ENCODE peak calls at places on chromosomes 11 and 22, in four cellular contexts. Y is HCT116, K is HepG2, N is K562. F is an unnamed sample.

GRCh38 chr22:26550498-26551033 is 38.3 kb upstream of the TFIP11 start:
- DNase-seq in Y (no peak), K (peak), N (no peak), F (no peak)

GRCh38 chr11:38182126-38182907 is 1584.3 kb upstream of the RAG2 start:
- DNase-seq in Y (no peak), K (peak), N (no peak), F (no peak)

GRCh38 chr11:105357146-105357545 is 217.6 kb upstream of the CARD18 start:
- DNase-seq in Y (no peak), K (no peak), N (no peak), F (no peak)

GRCh38 chr11:86596861-86597632 is 75.4 kb downstream of the ME3 start:
- DNase-seq in Y (no peak), K (no peak), N (no peak), F (no peak)

GRCh38 chr11:102730036-102730815 is 5.5 kb upstream of the MMP8 start:
- DNase-seq in Y (no peak), K (no peak), N (no peak), F (no peak)

GRCh38 chr11:1153951-1154487 is 3.7 kb upstream of the MUC5AC start:
- DNase-seq in Y (peak), K (peak), N (peak), F (peak)

GRCh38 chr11:82225930-82226329 is 507.7 kb downstream of the FAM181B start:
- DNase-seq in Y (no peak), K (no peak), N (no peak), F (no peak)

GRCh38 chr11:10323793-10324170 is 18.9 kb downstream of the ADM start:
- DNase-seq in Y (no peak), K (no peak), N (no peak), F (no peak)

GRCh38 chr11:289145-289705 is 299 bp downstream of the PGGHG start:
- DNase-seq in Y (no peak), K (no peak), N (no peak), F (no peak)

GRCh38 chr22:43889366-43890253 is 2.2 kb downstream of the PNPLA5 start:
- DNase-seq in Y (no peak), K (no peak), N (no peak), F (no peak)

GRCh38 chr11:64898076-64898445 is 18.9 kb downstream of the ATG2A start:
- DNase-seq in Y (no peak), K (no peak), N (no peak), F (no peak)

GRCh38 chr11:64898541-64898940 is 18.5 kb downstream of the ATG2A start:
- DNase-seq in Y (no peak), K (no peak), N (no peak), F (no peak)

GRCh38 chr11:64902102-64902900 is 14.7 kb downstream of the ATG2A start:
- DNase-seq in Y (no peak), K (no peak), N (no peak), F (no peak)

GRCh38 chr11:64900774-64901173 is 16.2 kb downstream of the ATG2A start:
- DNase-seq in Y (no peak), K (no peak), N (no peak), F (no peak)

GRCh38 chr11:64900263-64900678 is 16.7 kb downstream of the ATG2A start:
- DNase-seq in Y (no peak), K (no peak), N (no peak), F (no peak)
- TF ChIP-seq SIN3A in Y (no peak), K (no peak), N (no peak), F (no peak)

DNA sequence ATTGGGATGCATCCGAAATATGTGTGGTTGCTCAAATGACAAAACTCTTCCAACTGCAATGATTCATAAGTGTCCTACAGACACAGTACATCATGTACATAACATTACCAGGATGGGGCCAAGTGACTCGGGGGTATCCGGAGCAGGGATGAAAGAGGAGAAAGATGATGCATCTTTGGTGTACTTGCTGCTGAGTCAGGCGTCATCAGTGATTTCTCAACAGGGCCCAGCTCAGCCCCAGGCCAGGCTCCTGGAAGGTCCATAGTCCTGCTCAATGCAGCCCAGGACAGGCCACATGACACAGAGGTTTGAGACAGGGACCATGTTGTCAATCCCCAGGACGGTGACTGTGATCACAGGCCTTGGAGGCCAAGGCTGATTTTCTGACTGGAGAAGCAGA is 59.3 kb downstream of the GGTLC2 start:
- DNase-seq in Y (no peak), K (no peak), N (no peak), F (no peak)
- TF ChIP-seq TCF7L2 in Y (no peak), K (no peak), N (no peak), F (no peak)

DNA sequence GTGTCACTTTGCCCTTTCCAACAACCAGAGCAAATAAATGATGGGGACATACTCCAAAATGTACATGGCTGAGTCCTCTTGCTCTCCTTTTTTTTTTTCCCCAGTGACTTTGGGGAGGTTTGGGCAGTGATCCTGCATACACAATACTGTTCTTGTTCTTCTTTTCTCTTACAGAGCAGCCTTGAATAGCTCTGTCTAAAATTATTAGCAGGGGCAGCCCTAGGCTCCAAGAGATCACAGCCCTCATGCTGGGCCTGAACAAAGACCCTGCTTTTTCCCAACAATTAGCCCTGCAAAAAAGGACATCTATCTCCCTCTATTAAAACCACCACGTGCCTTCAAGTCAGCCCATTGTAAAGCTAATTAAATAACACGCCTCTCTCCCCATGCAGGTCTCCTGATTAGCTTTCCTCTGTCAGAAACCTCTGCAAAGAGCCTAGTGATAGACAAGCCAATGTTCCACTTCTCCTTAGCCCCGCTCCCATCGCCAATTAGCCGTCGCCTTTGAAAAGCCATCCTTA is 54.7 kb downstream of the ETS1 start:
- DNase-seq in Y (no peak), K (no peak), N (no peak), F (no peak)
- TF ChIP-seq SIN3A in Y (no peak), K (no peak), N (no peak), F (no peak)

DNA sequence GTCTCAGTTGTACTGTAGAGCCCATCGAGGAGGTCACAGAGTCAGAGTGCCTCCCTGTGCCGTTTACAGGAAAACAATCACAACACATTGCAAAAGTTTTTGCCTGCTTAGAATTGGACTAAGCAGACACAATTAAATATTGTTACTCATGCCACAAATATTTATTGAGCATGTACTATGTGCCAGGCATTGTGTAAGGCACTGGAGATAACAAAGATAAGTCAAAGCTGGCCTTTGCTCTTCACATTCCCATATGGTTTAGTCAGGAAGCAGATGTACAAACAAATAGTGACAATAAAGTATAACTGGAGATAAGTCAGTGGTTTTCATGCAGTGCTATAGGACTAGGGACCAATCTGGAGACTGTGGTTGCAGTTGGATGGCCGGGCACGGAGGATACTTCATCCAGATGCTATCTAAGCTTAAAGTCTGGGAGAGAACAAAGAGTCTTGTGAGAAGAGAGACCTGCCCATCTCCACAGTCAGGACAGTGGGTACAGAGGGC is 550.7 kb downstream of the INSC start:
- DNase-seq in Y (no peak), K (peak), N (no peak), F (no peak)
- TF ChIP-seq TCF7L2 in Y (no peak), K (no peak), N (no peak), F (no peak)

GRCh38 chr11:101715281-101715680 is 131.5 kb upstream of the TRPC6 start:
- DNase-seq in Y (no peak), K (no peak), N (no peak), F (no peak)

GRCh38 chr11:101721270-101721669 is 137.5 kb upstream of the TRPC6 start:
- DNase-seq in Y (no peak), K (no peak), N (no peak), F (no peak)

GRCh38 chr11:101718406-101718805 is 134.6 kb upstream of the TRPC6 start:
- DNase-seq in Y (no peak), K (no peak), N (no peak), F (no peak)

GRCh38 chr11:101723371-101723770 is 139.6 kb upstream of the TRPC6 start:
- DNase-seq in Y (no peak), K (no peak), N (no peak), F (no peak)

DNA sequence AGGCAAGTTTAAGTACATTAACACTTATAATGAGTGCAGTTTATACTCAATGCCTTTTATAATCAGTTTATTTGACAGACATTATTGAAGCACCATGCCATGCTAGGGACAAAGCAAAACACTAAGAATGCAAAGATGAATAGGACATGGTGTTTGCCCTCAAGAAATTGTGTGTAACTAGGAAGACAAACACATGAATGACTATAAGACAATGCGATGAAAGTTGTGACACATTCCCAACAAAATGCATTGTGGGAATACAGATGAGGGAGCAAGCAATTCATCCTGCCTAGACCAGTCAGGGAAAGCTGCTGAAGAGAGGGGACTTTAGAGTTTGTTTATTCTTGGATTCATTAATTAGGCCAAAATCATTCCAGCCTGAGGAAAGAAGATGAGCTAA is 133.8 kb upstream of the TRPC6 start:
- DNase-seq in Y (no peak), K (no peak), N (no peak), F (no peak)
- TF ChIP-seq SIN3A in Y (no peak), K (no peak), N (no peak), F (no peak)

DNA sequence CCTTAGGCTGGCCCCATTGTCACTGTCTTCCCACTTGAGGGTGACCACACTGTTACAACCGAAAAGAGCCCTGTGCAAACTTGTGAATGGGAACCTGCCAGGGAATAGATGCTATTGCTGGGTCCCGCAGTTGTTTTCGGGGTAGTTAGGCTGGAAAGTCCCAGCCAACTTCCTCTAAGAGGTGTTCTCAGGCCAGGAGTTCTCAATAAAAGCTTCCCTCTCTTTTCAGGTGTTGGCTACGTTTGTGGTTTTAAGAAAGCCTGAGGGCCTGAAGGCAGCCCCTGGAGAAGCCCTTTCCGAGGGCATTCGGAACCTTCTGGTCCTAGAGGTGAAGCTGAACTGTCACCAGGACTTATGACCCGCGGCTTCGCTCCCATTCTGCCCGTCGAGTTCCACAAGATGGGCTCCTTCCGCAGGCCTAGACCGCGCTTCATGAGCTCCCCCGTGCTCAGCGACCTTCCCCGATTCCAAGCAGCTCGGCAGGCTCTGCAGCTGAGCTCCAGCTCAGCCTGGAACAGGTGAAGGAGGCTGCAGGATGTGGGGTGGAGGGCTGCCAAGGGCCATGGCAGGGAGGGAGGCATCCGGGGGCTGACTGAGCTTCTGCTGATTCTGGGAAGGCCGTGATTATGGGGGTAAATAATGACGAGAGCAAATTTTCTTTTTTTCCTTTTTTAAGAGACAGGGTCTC is 104.8 kb downstream of the PRR5L start:
- DNase-seq in Y (no peak), K (no peak), N (no peak), F (no peak)
- TF ChIP-seq TCF7L2 in Y (no peak), K (no peak), N (no peak), F (no peak)

DNA sequence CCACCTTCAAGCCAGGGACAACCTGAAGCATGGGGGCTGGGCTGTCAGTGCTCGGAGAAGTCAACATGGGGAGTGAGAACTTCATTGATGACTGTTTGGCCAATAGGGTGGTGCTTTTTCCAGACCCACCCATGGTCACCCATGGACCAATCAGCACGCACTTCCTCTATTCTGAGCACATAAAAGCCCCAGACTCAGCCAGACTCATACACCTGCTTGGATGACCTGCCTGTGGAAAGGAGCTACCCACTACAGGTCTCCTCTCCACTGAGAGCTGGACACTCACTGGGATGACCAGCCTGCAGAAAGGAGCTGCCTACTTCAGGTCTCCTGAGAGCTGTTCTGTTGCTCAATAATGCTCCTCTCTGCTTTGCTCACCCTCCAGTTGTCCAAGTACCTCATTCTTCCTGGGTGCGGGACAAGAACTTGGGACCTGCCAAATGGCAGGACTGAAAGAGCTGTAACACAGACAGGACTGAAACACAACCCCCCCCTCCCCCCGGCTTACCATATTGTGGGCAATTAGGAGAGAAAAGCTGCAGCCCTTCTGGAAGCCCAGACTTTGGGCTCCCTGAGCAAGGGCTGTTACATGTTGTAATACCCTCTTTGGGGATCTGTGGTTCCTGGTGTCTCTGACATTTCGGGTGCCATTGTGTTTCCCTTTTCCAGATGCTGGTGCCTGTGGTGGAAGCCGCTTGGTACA is 44.4 kb upstream of the WNT11 start:
- DNase-seq in Y (no peak), K (no peak), N (no peak), F (no peak)
- TF ChIP-seq SIN3A in Y (no peak), K (no peak), N (no peak), F (no peak)

F was measured in Panc1.